ENCODE peak calls at places on chromosomes 13 and 19, in seven cellular contexts. U, R, C, G, Z, A and V are unnamed samples.

GRCh38 chr19:1746401-1747284 is 6.7 kb upstream of the ONECUT3 start:
- DNase-seq in A (no peak), C (no peak), G (no peak), U (no peak), Z (no peak), R (no peak), V (peak)

GRCh38 chr13:82758056-82758455 is 1124.2 kb downstream of the SLITRK1 start:
- DNase-seq in Z (no peak), C (no peak), R (no peak), U (no peak), G (no peak), A (no peak), V (no peak)

GRCh38 chr13:24264976-24265375 is 44.4 kb upstream of the C1QTNF9 start:
- DNase-seq in Z (no peak), R (peak), C (no peak), U (peak), G (peak), A (peak), V (no peak)

GRCh38 chr13:41746259-41746658 is 214.7 kb downstream of the VWA8 start:
- DNase-seq in C (peak), G (no peak), R (no peak), U (no peak), Z (no peak), A (no peak), V (no peak)

GRCh38 chr19:40960062-40960685 is 30.9 kb upstream of the CYP2B6 start:
- DNase-seq in A (no peak), R (no peak), Z (no peak), G (no peak), C (no peak), U (no peak), V (no peak)

GRCh38 chr13:74710006-74710405 is 575.8 kb upstream of the KLF12 start:
- DNase-seq in A (no peak), U (no peak), R (no peak), Z (no peak), C (peak), G (no peak), V (no peak)

GRCh38 chr19:35462476-35462953 is 14.5 kb downstream of the FFAR2 start:
- DNase-seq in Z (no peak), A (peak), C (no peak), G (no peak), U (no peak), R (peak), V (no peak)

GRCh38 chr13:73417012-73417615 is 358.3 kb downstream of the KLF5 start:
- DNase-seq in A (no peak), G (no peak), U (no peak), R (no peak), C (no peak), Z (no peak), V (no peak)